ENCODE peak calls at places on chromosomes 4 and X, in ten cellular contexts. E, S, Y, F, T, Z, L, D, I and W are unnamed samples.

GRCh38 chr4:41213563-41214157 is 682 bp downstream of the APBB2 start:
- DNase-seq in I (no peak), Y (no peak), Z (no peak), S (no peak), D (no peak), E (no peak), F (peak), L (no peak), T (peak), W (peak)

GRCh38 chr4:66034671-66035070 is 364.4 kb upstream of the EPHA5 start:
- DNase-seq in S (no peak), D (no peak), E (no peak), Y (no peak), Z (no peak), I (no peak), F (no peak), L (no peak), T (no peak), W (no peak)

GRCh38 chrX:1151378-1152077 is 60.9 kb downstream of the CRLF2 start:
- DNase-seq in Y (no peak), E (no peak), T (no peak), D (no peak), F (no peak), Z (peak), L (no peak), S (no peak), I (no peak), W (no peak)

GRCh38 chr4:17654701-17655100 is 40.3 kb downstream of the MED28 start:
- DNase-seq in D (no peak), E (no peak), T (no peak), I (no peak), L (no peak), Z (no peak), S (no peak), F (no peak), Y (no peak), W (no peak)

GRCh38 chr4:151801547-151802516 is 41.0 kb upstream of the GATB start:
- DNase-seq in L (peak), T (peak), Y (peak), I (peak), F (peak), Z (peak), E (no peak), D (peak), S (peak), W (peak)

GRCh38 chrX:30864383-30864785 is 24.7 kb downstream of the TAB3 start:
- DNase-seq in Z (no peak), E (no peak), Y (no peak), I (no peak), D (no peak), L (no peak), T (no peak), S (no peak), F (no peak), W (no peak)

GRCh38 chr4:138910914-138911336 is 104.7 kb upstream of the NOCT start:
- DNase-seq in I (no peak), E (no peak), D (peak), L (peak), T (peak), Z (peak), Y (no peak), F (peak), S (peak), W (peak)

GRCh38 chr4:22129454-22130075 is 181.0 kb upstream of the KCNIP4 start:
- DNase-seq in I (no peak), L (peak), E (peak), D (peak), T (peak), Z (peak), F (no peak), Y (no peak), S (peak), W (peak)

GRCh38 chr4:92304636-92305035 is 870 bp downstream of the GRID2 start:
- DNase-seq in S (peak), E (no peak), D (no peak), Z (peak), Y (no peak), L (no peak), I (no peak), T (peak), F (no peak), W (no peak)

GRCh38 chr4:83922419-83922818 is 386.5 kb downstream of the GPAT3 start:
- DNase-seq in I (no peak), L (no peak), Z (peak), S (no peak), Y (no peak), F (no peak), E (no peak), D (no peak), T (no peak), W (no peak)

GRCh38 chr4:94621491-94622080 is 136.2 kb upstream of the BMPR1B start:
- DNase-seq in I (no peak), T (peak), E (no peak), L (no peak), Y (no peak), Z (no peak), S (peak), D (peak), F (peak), W (peak)

GRCh38 chrX:29762006-29762405 is 453.4 kb upstream of the MAGEB2 start:
- DNase-seq in Y (no peak), T (no peak), D (no peak), I (no peak), E (no peak), F (no peak), Z (no peak), S (peak), L (no peak), W (no peak)

GRCh38 chrX:36983831-36984230 is 24.3 kb upstream of the FAM47C start:
- DNase-seq in Y (no peak), E (no peak), L (no peak), I (no peak), D (no peak), F (no peak), Z (no peak), S (no peak), T (no peak), W (no peak)

GRCh38 chr4:113445286-113445685 is 316.3 kb downstream of the CAMK2D start:
- DNase-seq in S (peak), D (peak), E (peak), L (no peak), F (no peak), Y (no peak), I (no peak), Z (no peak), T (no peak), W (no peak)

GRCh38 chrX:119249836-119250340 is 13.8 kb downstream of the PGRMC1 start:
- DNase-seq in I (no peak), F (no peak), L (no peak), E (no peak), Y (no peak), D (no peak), T (no peak), S (no peak), Z (no peak), W (no peak)

GRCh38 chrX:131633285-131633917 is 89.5 kb downstream of the OR13H1 start:
- DNase-seq in E (peak), Z (peak), F (peak), L (peak), Y (no peak), I (peak), S (peak), T (peak), D (peak), W (peak)

GRCh38 chr4:15234101-15234500 is 193.7 kb upstream of the C1QTNF7 start:
- DNase-seq in F (no peak), S (peak), Z (no peak), L (no peak), Y (no peak), I (no peak), D (peak), E (peak), T (no peak), W (no peak)

GRCh38 chrX:74537011-74537390 is 77.4 kb downstream of the RLIM start:
- DNase-seq in I (no peak), T (no peak), L (no peak), F (no peak), S (peak), Z (peak), E (no peak), D (no peak), Y (no peak), W (no peak)

GRCh38 chr4:61301285-61301684 is 101.2 kb downstream of the ADGRL3 start:
- DNase-seq in T (no peak), F (no peak), I (no peak), D (no peak), L (no peak), Y (no peak), E (no peak), Z (no peak), S (no peak), W (no peak)

GRCh38 chrX:16711219-16712115 is 1.0 kb downstream of the CTPS2 start:
- DNase-seq in D (no peak), I (no peak), E (no peak), Y (no peak), T (peak), Z (no peak), L (no peak), S (no peak), F (no peak), W (no peak)

GRCh38 chr4:118849867-118850812 is 14.2 kb upstream of the SEC24D start:
- DNase-seq in E (no peak), S (peak), T (no peak), Z (peak), L (peak), F (no peak), Y (no peak), D (no peak), I (peak), W (peak)

GRCh38 chr4:27003602-27004238 is 143.1 kb downstream of the STIM2 start:
- DNase-seq in F (no peak), Z (no peak), S (peak), I (no peak), D (no peak), Y (no peak), T (no peak), E (peak), L (no peak), W (no peak)

GRCh38 chr4:71607109-71607508 is 176.8 kb downstream of the GC start:
- DNase-seq in Y (no peak), D (no peak), T (no peak), I (no peak), L (no peak), E (no peak), F (no peak), Z (no peak), S (no peak), W (no peak)

GRCh38 chr4:176735300-176735699 is 57.4 kb downstream of the VEGFC start:
- DNase-seq in E (peak), Z (no peak), T (no peak), L (no peak), D (peak), I (no peak), F (no peak), Y (no peak), S (peak), W (no peak)

GRCh38 chrX:41824551-41824950 is 98.8 kb downstream of the CASK start:
- DNase-seq in F (no peak), E (no peak), T (no peak), I (no peak), L (no peak), D (peak), Z (no peak), S (peak), Y (no peak), W (peak)

GRCh38 chrX:74383611-74384010 is 37.7 kb upstream of the SLC16A2 start:
- DNase-seq in Z (peak), I (no peak), F (peak), Y (no peak), D (peak), S (peak), E (peak), L (peak), T (peak), W (peak)

GRCh38 chr4:42151568-42152506 is 618 bp downstream of the BEND4 start:
- DNase-seq in L (no peak), I (peak), E (no peak), F (no peak), S (no peak), D (no peak), T (peak), Y (no peak), Z (peak), W (peak)

GRCh38 chrX:41333744-41333993 is 293 bp upstream of the DDX3X start:
- DNase-seq in Y (no peak), I (no peak), T (peak), L (no peak), S (peak), F (peak), D (peak), Z (no peak), E (peak), W (no peak)

GRCh38 chr4:139208404-139208945 is 31.5 kb upstream of the ELF2 start:
- DNase-seq in Y (no peak), L (no peak), F (no peak), Z (no peak), E (peak), S (peak), T (no peak), I (no peak), D (peak), W (no peak)

GRCh38 chrX:153482376-153483015 is 12.1 kb upstream of the HAUS7 start:
- DNase-seq in E (no peak), F (no peak), L (no peak), Z (no peak), D (no peak), S (no peak), T (no peak), Y (no peak), I (no peak), W (no peak)
- TF ChIP-seq CTCF in E (no peak), F (no peak), L (no peak), Z (no peak), D (no peak), S (no peak), T (no peak), Y (no peak), I (no peak), W (no peak)

GRCh38 chrX:19814240-19814639 is 73.2 kb downstream of the SH3KBP1 start:
- DNase-seq in L (no peak), E (no peak), D (no peak), I (no peak), F (no peak), S (no peak), T (no peak), Z (peak), Y (no peak), W (no peak)
- TF ChIP-seq CTCF in L (no peak), E (no peak), D (no peak), I (no peak), F (no peak), S (no peak), T (no peak), Z (peak), Y (no peak), W (no peak)

GRCh38 chrX:5683996-5684395 is 544.7 kb downstream of the NLGN4X start:
- DNase-seq in L (no peak), Z (no peak), S (no peak), F (no peak), I (no peak), T (no peak), Y (no peak), D (peak), E (no peak), W (no peak)

DNA sequence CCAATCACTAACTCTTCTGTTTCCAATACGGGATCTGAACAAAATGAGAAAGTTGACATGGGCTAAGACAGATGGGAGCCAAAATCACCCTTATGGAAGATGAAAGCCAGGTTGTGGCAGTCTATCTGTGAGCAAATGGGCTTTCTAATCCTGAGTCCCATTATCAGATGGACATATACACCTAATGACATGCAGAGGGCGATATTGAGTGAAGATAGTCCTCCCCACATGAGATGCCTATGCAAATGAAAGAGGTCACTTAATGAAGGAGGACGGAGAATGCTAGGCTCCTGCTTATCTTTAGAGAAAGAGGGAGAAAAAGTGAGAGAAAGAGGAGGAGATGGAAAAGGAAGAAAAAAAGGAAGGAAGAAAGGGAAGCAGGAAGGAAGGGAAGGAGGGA is 547.5 kb downstream of the NLGN4X start:
- DNase-seq in L (no peak), Z (no peak), F (no peak), T (no peak), S (peak), Y (no peak), E (no peak), I (no peak), D (peak), W (no peak)
- TF ChIP-seq CTCF in L (peak), Z (peak), F (no peak), T (peak), S (peak), Y (no peak), E (no peak), I (no peak), D (peak), W (no peak)

GRCh38 chr4:25712611-25713010 is 57.0 kb downstream of the SLC34A2 start:
- DNase-seq in D (no peak), Z (no peak), E (no peak), F (no peak), L (no peak), T (no peak), I (no peak), Y (no peak), S (no peak), W (no peak)

GRCh38 chr4:25713812-25714211 is 58.2 kb downstream of the SLC34A2 start:
- DNase-seq in S (no peak), I (no peak), E (no peak), T (no peak), Y (no peak), D (no peak), Z (no peak), F (no peak), L (no peak), W (no peak)

GRCh38 chr4:25710637-25711036 is 55.0 kb downstream of the SLC34A2 start:
- DNase-seq in Z (no peak), Y (no peak), I (no peak), E (no peak), D (no peak), S (no peak), F (no peak), T (no peak), L (no peak), W (no peak)
- TF ChIP-seq CTCF in Z (no peak), Y (no peak), I (no peak), E (no peak), D (no peak), S (no peak), F (no peak), T (no peak), L (no peak), W (no peak)

GRCh38 chr4:171067422-171067821 is 745.8 kb upstream of the GALNTL6 start:
- DNase-seq in T (no peak), F (no peak), L (no peak), Y (no peak), E (no peak), D (no peak), I (no peak), S (no peak), Z (no peak), W (no peak)
- TF ChIP-seq CTCF in T (peak), F (no peak), L (no peak), Y (no peak), E (no peak), D (no peak), I (no peak), S (no peak), Z (no peak), W (no peak)

DNA sequence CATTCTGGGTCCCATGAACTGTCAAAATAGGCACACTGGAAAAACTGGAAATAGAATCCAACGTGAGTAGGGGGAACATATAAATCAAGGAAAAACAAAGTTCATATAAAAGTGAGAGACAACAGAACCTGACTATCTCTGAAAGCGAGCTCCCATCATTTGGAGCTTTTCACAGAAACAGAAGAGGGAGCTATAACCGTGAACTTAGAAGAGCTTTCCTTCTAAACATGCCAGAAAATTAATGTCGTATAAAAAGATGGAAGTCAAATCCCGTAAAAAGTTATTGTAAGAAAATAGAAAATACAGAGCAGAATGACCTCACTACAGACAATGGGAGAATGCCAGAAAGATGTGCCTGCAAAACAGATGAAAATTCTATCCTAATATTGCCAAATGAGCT is 23.9 kb upstream of the HSD17B10 start:
- DNase-seq in Y (no peak), T (no peak), Z (no peak), D (no peak), L (no peak), E (no peak), I (no peak), F (no peak), S (no peak), W (no peak)
- TF ChIP-seq CTCF in Y (no peak), T (no peak), Z (peak), D (peak), L (no peak), E (peak), I (no peak), F (peak), S (no peak), W (no peak)

GRCh38 chr4:8410641-8411271 is 29.8 kb downstream of the ACOX3 start:
- DNase-seq in L (peak), Z (peak), F (peak), S (peak), Y (no peak), D (peak), I (no peak), T (peak), E (no peak), W (peak)
- TF ChIP-seq CTCF in L (peak), Z (peak), F (peak), S (peak), Y (no peak), D (peak), I (no peak), T (peak), E (peak), W (no peak)

DNA sequence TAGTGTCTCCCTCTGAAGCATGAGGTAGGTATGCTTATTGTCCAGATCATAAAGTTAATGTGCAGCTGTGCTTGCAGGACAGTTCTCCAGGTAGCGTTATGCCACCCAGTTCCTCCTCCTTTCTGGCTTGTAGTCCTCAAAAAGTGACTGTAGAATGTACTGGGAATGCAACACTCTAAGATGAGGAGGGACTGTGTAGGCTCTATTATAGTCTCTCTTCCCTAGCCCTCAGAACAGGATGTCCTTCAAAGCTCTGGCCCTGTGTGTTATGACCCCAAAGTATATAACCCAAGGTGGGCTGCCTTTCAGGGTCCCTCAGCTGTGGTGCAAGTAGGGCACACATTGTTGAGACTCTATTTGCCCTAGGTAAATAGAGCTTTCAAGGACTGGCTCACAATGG is 20.8 kb upstream of the MANBA start:
- DNase-seq in E (no peak), D (no peak), Z (no peak), S (no peak), Y (no peak), L (no peak), T (no peak), F (no peak), I (no peak), W (no peak)
- TF ChIP-seq CTCF in E (no peak), D (no peak), Z (no peak), S (no peak), Y (no peak), L (no peak), T (no peak), F (no peak), I (no peak), W (no peak)

DNA sequence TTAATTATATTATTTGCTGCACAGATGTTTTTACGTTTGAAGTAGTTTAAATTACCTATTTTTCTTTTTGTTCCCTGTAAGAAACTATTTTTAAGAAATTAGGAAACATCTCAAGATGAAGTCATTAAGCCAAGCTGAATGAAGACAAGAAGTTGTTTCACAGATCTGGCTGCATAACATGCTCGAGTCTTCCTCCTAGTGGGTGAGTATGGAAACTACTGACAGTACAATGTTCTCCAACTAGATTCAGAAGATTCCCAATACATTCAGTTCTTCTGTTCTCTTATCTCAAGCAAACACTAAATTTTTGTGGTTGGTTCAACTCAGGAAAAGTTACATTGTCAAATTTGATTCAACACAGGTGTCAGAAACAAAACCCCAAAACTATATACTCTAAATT is 256.8 kb upstream of the VCX start:
- DNase-seq in E (peak), I (no peak), L (no peak), F (no peak), S (peak), Z (no peak), Y (no peak), D (peak), T (no peak), W (peak)
- TF ChIP-seq CTCF in E (peak), I (peak), L (peak), F (no peak), S (peak), Z (peak), Y (no peak), D (peak), T (peak), W (no peak)